ENCODE peak calls at places on chromosomes 13 and 19, in nine cellular contexts. X, M, Z, E, A, C, R, P and O are unnamed samples. For H3K4me1 and H3K36me3, the result is how much of the 10 kb centered on the place peaks cover.

GRCh38 chr13:34044660-34045080 is 226.7 kb downstream of the RFC3 start:
- DNase-seq in Z (no peak), C (no peak), X (no peak), R (no peak), A (no peak), M (no peak), P (no peak), E (no peak), O (peak)

GRCh38 chr19:2246801-2247361 is 2.2 kb upstream of the AMH start:
- DNase-seq in E (no peak), Z (peak), R (peak), M (no peak), X (no peak), C (no peak), P (no peak), A (no peak), O (no peak)

GRCh38 chr19:40411125-40411842 is 1.9 kb downstream of the PRX start:
- DNase-seq in C (peak), X (no peak), Z (peak), P (no peak), A (no peak), E (no peak), M (no peak), R (no peak), O (no peak)

GRCh38 chr13:29527511-29527910 is 68.0 kb downstream of the SLC7A1 start:
- DNase-seq in R (no peak), E (no peak), M (no peak), P (no peak), A (no peak), X (no peak), Z (no peak), C (no peak), O (no peak)

GRCh38 chr13:48586591-48587103 is 53.8 kb upstream of the RCBTB2 start:
- DNase-seq in P (no peak), C (no peak), X (peak), M (peak), A (no peak), R (peak), Z (peak), E (peak), O (no peak)

GRCh38 chr19:30699871-30700280 is 327.7 kb downstream of the ZNF536 start:
- DNase-seq in C (no peak), X (no peak), M (no peak), A (no peak), R (no peak), Z (no peak), P (no peak), E (no peak), O (no peak)

GRCh38 chr13:30792257-30793000 is 57.1 kb downstream of the ALOX5AP start:
- DNase-seq in C (peak), X (peak), M (peak), R (peak), Z (peak), E (peak), A (no peak), P (peak), O (peak)

GRCh38 chr13:51729853-51730553 is 74.0 kb downstream of the DHRS12 start:
- DNase-seq in A (no peak), Z (no peak), X (no peak), R (peak), M (peak), P (no peak), E (peak), C (no peak), O (peak)

GRCh38 chr19:46776927-46777911 is 11.2 kb downstream of the SLC1A5 start:
- DNase-seq in X (no peak), E (no peak), M (no peak), R (no peak), C (peak), A (no peak), P (no peak), Z (no peak), O (no peak)

DNA sequence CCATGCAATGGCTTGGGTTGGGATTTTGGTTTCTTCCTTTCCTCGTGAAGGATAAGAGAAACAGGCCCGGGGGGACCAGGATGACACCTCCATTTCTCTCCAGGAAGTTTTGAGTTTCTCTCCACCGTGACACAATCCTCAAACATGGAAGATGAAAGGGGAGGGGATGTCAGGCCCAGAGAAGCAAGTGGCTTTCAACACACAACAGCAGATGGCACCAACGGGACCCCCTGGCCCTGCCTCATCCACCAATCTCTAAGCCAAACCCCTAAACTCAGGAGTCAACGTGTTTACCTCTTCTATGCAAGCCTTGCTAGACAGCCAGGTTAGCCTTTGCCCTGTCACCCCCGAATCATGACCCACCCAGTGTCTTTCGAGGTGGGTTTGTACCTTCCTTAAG is 24.1 kb downstream of the SPC24 start:
- DNase-seq in M (no peak), A (no peak), E (no peak), C (no peak), X (no peak), R (no peak), Z (no peak), P (no peak), O (no peak)
- H3K4me1 ChIP-seq in M (under half), A (under half), E (under half), C (under half), X (under half), R (under half), Z (under half), P (under half), O (under half)

GRCh38 chr13:26482451-26483197 is 74.9 kb upstream of the WASF3 start:
- DNase-seq in P (no peak), M (peak), R (peak), X (no peak), E (peak), Z (peak), C (peak), A (peak), O (peak)
- H3K4me3 ChIP-seq in P (peak), M (no peak), R (no peak), X (no peak), E (no peak), Z (no peak), C (no peak), A (no peak), O (no peak)

GRCh38 chr13:113598081-113598410 is 13.5 kb downstream of the TFDP1 start:
- DNase-seq in C (no peak), R (no peak), Z (no peak), M (peak), A (no peak), P (no peak), X (no peak), E (no peak), O (no peak)
- H3K36me3 ChIP-seq in C (half or more), R (under half), Z (under half), M (under half), A (under half), P (under half), X (under half), E (under half), O (half or more)

GRCh38 chr19:4044927-4045557 is 21.7 kb downstream of the ZBTB7A start:
- DNase-seq in C (peak), Z (no peak), P (no peak), X (peak), R (no peak), E (no peak), A (no peak), M (no peak), O (no peak)
- H3K4me1 ChIP-seq in C (under half), Z (under half), P (under half), X (under half), R (under half), E (under half), A (under half), M (under half), O (under half)

GRCh38 chr13:42116225-42116624 is 67.8 kb downstream of the DGKH start:
- DNase-seq in X (no peak), C (no peak), Z (no peak), E (no peak), M (no peak), P (no peak), A (no peak), R (no peak), O (no peak)
- H3K4me3 ChIP-seq in X (no peak), C (no peak), Z (no peak), E (no peak), M (no peak), P (no peak), A (no peak), R (no peak), O (no peak)